ENCODE peak calls at places on chromosomes 2 and 18, in six cellular contexts. R is astrocyte of the cerebellum, J is BJ, P is colonic mucosa, C is sigmoid colon, B is A549. I is an unnamed sample.

GRCh38 chr18:34583895-34584294 is 126.2 kb upstream of the DTNA start:
- DNase-seq in R (no peak), J (no peak), P (no peak), C (no peak), B (no peak), I (no peak)

GRCh38 chr2:184463102-184463865 is 135.0 kb upstream of the ZNF804A start:
- DNase-seq in R (no peak), J (no peak), P (peak; percentile 49), C (no peak), B (no peak), I (peak; percentile 4)

GRCh38 chr2:219309278-219309677 is at the start of gene PTPRN:
- DNase-seq in R (no peak), J (no peak), P (no peak), C (no peak), B (no peak), I (no peak)

GRCh38 chr2:23569761-23570383 is 184.9 kb downstream of the KLHL29 start:
- DNase-seq in R (no peak), J (no peak), P (no peak), C (no peak), B (no peak), I (no peak)

GRCh38 chr2:9975328-9975727 is 23.8 kb downstream of the GRHL1 start:
- DNase-seq in R (no peak), J (no peak), P (no peak), C (no peak), B (peak; percentile 68), I (no peak)

GRCh38 chr18:48917579-48918101 is 33.1 kb downstream of the SMAD7 start:
- DNase-seq in R (no peak), J (no peak), P (no peak), C (peak; percentile 56), B (no peak), I (no peak)

GRCh38 chr2:102703748-102704147 is 58.1 kb upstream of the TMEM182 start:
- DNase-seq in R (no peak), J (no peak), P (no peak), C (no peak), B (peak; percentile 55), I (no peak)

GRCh38 chr2:134936691-134937090 is 18.1 kb downstream of the CCNT2 start:
- DNase-seq in R (no peak), J (no peak), P (no peak), C (no peak), B (no peak), I (no peak)

GRCh38 chr2:203352604-203353255 is 24.5 kb downstream of the ABI2 start:
- DNase-seq in R (no peak), J (no peak), P (no peak), C (no peak), B (peak; percentile 75), I (no peak)

GRCh38 chr2:134198006-134198634 is 55.8 kb upstream of the MGAT5 start:
- DNase-seq in R (no peak), J (no peak), P (no peak), C (no peak), B (no peak), I (no peak)

GRCh38 chr2:205188516-205189138 is 493.7 kb upstream of the NRP2 start:
- DNase-seq in R (peak; percentile 60), J (peak; percentile 25), P (peak; percentile 43), C (peak; percentile 93), B (peak; percentile 16), I (no peak)

GRCh38 chr18:27860701-27861107 is 316.2 kb downstream of the CDH2 start:
- DNase-seq in R (peak; percentile 83), J (no peak), P (no peak), C (no peak), B (no peak), I (peak; percentile 2)
- H3K4me3 ChIP-seq in R (no peak overlapping the region), J (no peak overlapping the region), P (no peak overlapping the region), C (no peak overlapping the region), B (no peak overlapping the region), I (no peak overlapping the region)

GRCh38 chr18:11591957-11592356 is 17.4 kb upstream of the SLC35G4 start:
- DNase-seq in R (no peak), J (no peak), P (no peak), C (no peak), B (no peak), I (no peak)
- TF ChIP-seq CTCF in R (no peak), J (no peak), P (no peak), C (no peak), B (no peak), I (no peak)

DNA sequence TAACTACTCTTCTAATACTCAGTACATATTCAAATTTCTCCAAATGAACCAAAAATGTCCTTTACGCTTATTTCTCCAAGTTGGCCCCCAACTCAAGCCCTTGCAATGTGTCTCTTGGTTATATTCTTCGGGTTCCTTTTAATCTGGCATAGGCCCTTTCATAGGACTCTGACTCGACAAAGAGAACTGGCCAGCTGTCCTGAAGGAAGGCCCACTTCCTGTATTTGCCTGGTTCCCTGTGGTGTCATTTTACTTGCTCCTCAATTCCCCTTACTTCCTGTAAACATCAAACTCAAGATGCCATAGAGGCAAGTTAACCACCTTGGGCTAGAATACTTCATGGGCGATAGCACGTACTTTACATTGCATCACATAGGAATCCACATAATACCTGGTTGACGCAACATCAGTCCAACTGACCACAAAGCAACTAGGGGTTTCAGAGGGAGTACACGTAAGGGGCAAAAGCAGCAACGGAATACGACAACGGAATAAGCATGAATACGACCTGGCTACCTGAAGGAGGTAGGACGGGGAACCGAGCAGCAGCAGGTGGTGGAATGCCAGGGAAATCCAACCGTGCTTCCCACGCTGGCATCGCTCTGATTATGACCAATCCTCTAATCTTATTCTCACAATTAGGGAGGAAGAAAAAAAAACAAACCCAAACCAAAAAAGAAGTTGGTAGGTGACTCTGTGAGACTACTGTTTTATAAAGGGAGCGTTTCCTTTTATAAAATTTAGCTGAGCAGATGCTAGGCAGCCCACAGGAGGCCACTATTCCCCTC is 823 bp upstream of the GORASP2 start:
- DNase-seq in R (no peak), J (no peak), P (peak; percentile 27), C (no peak), B (peak; percentile 45), I (no peak)
- H3K4me3 ChIP-seq in R (peak overlapping the region; percentile 88), J (peak overlapping the region; percentile 12), P (peak overlapping the region; percentile 95), C (peak overlapping the region; percentile 87), B (peak overlapping the region; percentile 43), I (peak overlapping the region; percentile 48)

DNA sequence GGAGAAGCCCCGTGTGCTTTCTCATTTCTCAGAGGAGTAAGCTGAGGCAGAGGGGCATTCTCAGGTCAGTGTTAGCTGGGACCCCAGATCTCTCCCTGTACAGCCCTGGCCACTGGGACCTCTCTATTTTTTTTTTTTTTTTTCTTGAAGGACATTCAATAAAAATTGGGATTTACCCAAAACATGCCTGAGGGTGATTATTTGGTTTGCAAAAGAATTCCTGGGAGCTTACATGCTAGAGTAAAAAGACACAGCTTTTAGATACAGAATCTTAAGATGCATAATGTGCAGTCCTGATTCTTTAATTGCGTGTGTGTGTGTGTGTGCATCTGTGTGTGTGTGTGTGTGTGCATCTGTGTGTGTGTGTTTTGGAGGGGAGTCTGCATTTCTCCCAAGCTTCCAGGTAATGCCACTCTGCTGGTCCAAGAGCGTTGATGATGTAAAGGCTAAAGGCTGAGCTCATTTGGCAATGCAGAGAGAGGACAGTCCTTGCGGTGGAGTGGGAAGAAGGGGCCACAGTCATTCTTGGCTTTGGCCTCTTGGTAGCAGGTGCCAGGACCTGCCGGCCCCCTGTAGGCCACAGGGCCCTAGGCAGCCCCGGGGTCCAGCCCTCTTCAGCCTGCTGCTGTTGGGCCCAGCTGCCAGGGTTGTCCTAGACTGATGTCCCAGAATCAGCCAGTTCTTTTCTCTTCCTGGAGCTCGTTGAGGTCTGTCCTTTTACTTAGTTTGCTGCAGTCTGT is 74.1 kb upstream of the MCFD2 start:
- DNase-seq in R (no peak), J (no peak), P (no peak), C (no peak), B (no peak), I (no peak)
- TF ChIP-seq CTCF in R (no peak), J (no peak), P (no peak), C (no peak), B (no peak), I (no peak)

DNA sequence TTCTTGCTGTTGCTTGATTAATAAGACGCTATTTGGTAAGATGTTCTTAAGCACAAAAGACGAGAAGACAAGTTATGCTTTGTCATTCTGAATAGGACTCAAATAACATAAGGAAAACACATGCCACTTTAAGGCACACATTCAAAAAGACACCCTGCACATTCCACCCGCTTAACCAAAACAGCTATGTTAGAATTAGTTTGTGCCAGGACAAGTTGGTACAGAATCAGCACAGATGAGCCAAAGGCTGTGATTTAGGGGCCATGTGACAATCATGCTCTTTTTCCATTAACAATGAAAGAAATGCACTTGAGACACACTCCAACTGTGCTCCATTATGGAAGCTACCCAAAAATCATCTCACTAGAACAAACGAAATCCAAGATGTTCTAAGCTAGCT is 3.4 kb downstream of the STARD7 start:
- DNase-seq in R (no peak), J (no peak), P (no peak), C (no peak), B (no peak), I (no peak)
- H3K4me3 ChIP-seq in R (no peak overlapping the region), J (peak overlapping the region; percentile 17), P (no peak overlapping the region), C (no peak overlapping the region), B (peak overlapping the region; percentile 6), I (peak overlapping the region; percentile 9)

DNA sequence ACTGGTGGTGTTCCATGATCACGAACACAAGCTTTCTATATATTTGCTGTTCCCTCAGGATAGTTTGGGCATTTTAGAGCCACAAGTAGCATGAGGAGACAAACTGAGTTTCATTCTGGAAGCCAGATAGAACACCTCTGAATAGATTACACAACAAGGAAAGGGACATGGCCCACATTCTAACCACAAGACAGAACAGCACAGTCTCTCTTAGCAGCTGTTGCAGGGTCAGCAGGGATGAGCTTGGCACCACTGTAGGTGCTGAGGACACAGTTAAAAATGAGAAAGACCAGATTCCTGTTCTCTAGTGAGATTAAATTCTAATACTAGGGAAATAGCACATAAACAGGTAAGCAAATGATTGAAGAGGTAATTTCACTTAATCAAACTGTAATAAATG is 235.3 kb downstream of the ZNF407 start:
- DNase-seq in R (no peak), J (no peak), P (no peak), C (no peak), B (no peak), I (no peak)
- TF ChIP-seq CTCF in R (no peak), J (no peak), P (no peak), C (no peak), B (no peak), I (no peak)

DNA sequence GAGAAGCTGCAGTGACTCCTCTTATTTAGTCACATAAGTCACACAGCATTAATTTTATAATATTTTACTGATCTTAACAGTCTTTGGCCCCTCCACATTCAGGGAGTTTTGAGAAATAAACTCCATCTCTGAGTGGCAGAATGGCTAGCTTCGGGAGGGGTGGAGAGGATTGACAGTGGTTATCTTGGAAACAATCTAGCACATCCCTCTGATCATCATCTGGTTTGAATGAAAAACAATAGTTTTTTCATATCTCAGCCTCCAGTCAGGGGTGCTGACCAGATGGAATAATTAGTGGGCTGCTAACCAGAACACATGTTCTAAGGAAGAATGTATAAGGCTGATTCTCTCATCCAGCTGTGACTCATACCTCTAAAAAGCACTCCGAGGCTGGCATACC is 477.5 kb downstream of the DPP10 start:
- DNase-seq in R (no peak), J (no peak), P (no peak), C (no peak), B (no peak), I (no peak)
- H3K4me3 ChIP-seq in R (no peak overlapping the region), J (no peak overlapping the region), P (no peak overlapping the region), C (no peak overlapping the region), B (no peak overlapping the region), I (no peak overlapping the region)